ENCODE peak calls at places on chromosome 19, in six cellular contexts. L is fibroblast of pulmonary artery; F is K562; B is esophagus squamous epithelium; E is CD4-positive, alpha-beta memory T cell; A is adipocyte. M is an unnamed sample.

GRCh38 chr19:48355555-48355954 is 8.2 kb downstream of the TMEM143 start:
- DNase-seq in L (no peak), F (no peak), B (no peak), E (no peak), A (no peak), M (no peak)

GRCh38 chr19:3606174-3606689 is 443 bp downstream of the TBXA2R start:
- DNase-seq in L (no peak), F (peak; percentile 71), B (no peak), E (peak; percentile 24), A (peak; percentile 14), M (peak; percentile 74)

GRCh38 chr19:38059897-38060296 is 152.9 kb downstream of the SIPA1L3 start:
- DNase-seq in L (peak; percentile 65), F (no peak), B (no peak), E (no peak), A (no peak), M (no peak)

GRCh38 chr19:18776288-18776594 is 14.9 kb downstream of the COMP start:
- DNase-seq in L (peak; percentile 25), F (peak; percentile 53), B (no peak), E (no peak), A (peak; percentile 44), M (no peak)

GRCh38 chr19:47445937-47446402 is 25.7 kb downstream of the SLC8A2 start:
- DNase-seq in L (peak; percentile 50), F (peak; percentile 72), B (no peak), E (peak; percentile 68), A (peak; percentile 67), M (no peak)

GRCh38 chr19:36876993-36877938 is 26.6 kb downstream of the ZNF345 start:
- DNase-seq in L (no peak), F (no peak), B (no peak), E (no peak), A (no peak), M (no peak)

GRCh38 chr19:46860125-46860845 is 512 bp upstream of the ARHGAP35 start:
- DNase-seq in L (peak; percentile 99), F (peak; percentile 93), B (peak; percentile 87), E (peak; percentile 94), A (peak; percentile 99), M (peak; percentile 98)

GRCh38 chr19:18204394-18205179 is 745 bp upstream of the RAB3A start:
- DNase-seq in L (no peak), F (no peak), B (no peak), E (no peak), A (peak; percentile 69), M (peak; percentile 45)

GRCh38 chr19:30224689-30225606 is 147.2 kb upstream of the ZNF536 start:
- DNase-seq in L (no peak), F (no peak), B (no peak), E (no peak), A (peak; percentile 18), M (no peak)

GRCh38 chr19:1882786-1883692 is 2.3 kb downstream of the ABHD17A start:
- DNase-seq in L (no peak), F (no peak), B (no peak), E (no peak), A (no peak), M (no peak)

DNA sequence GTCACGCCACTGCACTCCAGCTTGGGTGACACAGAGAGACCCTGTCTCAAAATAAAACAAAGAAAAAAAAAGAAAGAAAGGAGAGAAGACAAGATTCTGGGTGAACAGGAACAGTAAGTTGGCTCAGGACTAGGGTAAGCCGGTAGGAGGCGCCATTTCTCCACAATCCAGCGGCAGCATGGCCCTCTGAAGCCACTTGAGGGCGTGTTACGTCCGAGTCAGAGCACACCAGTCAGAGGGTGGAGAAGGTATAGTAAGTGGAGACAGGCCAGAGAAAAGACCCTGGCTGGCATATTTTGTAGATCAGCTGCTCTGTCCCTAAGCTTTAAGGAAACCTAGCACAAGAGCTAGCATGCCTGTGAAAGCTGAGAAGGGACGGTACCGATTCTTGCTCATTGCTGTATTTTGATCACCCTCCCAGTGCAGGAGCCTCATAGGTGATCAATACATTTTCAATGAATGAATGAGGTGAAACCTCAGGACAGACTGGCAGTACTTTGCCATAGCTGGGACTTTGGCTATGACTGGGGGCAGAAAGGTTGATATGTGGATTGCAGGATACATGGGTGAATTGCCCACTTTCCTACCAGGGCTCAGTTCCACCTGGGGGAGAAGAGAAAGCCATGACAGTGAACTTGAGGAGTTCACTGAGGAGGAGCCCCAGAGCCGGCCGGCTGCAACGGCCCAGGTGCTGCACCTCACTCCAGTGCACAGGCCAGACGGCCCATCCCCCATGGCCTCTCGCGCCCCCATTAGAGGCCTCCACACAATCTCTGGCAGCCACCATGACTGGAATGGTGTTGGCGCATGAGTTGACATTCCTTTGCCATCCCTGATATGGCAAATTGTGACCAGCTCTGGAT is 23.5 kb downstream of the POU2F2 start:
- DNase-seq in L (peak; percentile 95), F (peak; percentile 88), B (peak; percentile 44), E (peak; percentile 83), A (peak; percentile 94), M (peak; percentile 81)
- H3K4me3 ChIP-seq in L (no peak overlapping the region), F (no peak overlapping the region), B (no peak overlapping the region), E (no peak overlapping the region), A (no peak overlapping the region), M (no peak overlapping the region)

DNA sequence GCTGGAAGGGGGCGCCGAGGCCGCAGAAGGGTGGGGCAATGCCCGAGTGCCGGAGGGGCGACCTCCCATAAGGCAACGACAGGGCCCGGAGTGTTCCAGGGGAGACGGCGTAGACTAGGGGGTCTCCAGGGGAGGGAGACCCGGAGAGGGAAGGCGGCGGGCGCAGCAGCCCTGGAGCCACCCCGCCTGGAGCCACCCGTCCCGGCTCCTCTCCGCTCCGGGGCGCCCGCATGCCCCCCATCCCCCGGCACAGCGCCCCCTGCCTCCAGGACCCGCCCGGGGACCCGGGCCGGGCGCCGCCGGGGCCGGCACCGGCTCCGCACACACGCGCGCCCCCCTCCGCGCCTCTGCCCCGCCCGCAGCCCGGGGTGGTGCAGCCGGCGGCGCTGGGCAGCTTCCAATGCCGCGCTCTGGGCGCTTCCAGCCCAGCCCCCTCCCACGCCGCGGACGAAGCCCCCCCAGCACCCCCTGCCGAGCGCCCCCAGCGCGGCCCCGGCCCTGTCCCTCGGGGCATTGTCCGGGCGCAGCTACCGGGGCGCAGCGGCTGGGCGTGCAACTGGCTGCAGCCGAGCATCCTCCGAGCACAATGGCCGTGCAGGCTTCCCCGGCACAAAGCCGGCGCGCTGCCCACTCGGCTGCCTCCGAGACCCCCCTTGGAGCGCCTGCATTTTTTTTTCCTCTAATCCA is 519 bp downstream of the PTPRS start:
- DNase-seq in L (no peak), F (peak; percentile 79), B (no peak), E (no peak), A (peak; percentile 75), M (no peak)
- H3K4me3 ChIP-seq in L (peak overlapping the region; percentile 63), F (peak overlapping the region; percentile 58), B (peak overlapping the region; percentile 51), E (no peak overlapping the region), A (peak overlapping the region; percentile 77), M (peak overlapping the region; percentile 10)

GRCh38 chr19:16199275-16199932 is 1.7 kb downstream of the AP1M1 start:
- DNase-seq in L (no peak), F (no peak), B (no peak), E (no peak), A (no peak), M (no peak)
- H3K4me3 ChIP-seq in L (peak overlapping the region; percentile 98), F (no peak overlapping the region), B (no peak overlapping the region), E (no peak overlapping the region), A (peak overlapping the region; percentile 90), M (no peak overlapping the region)

DNA sequence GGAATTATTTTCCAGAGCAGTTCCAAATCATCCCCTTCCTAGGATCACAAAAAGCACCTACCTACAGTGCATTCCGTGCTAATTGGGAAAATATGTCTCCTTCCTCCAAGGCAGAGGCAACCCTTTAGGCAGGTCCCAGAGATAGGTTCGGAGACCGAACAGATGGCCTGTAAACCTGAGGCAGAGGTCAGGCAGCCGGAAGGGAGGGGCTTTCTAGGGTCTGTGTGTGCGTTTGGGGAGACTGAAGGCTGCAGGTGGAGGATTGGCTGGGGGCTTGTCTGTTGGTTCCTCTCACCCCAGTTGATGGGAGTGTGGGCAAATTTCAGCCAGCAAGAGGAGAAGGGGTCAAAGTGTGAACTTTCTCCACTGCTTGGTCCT is 7.1 kb downstream of the KCNN4 start:
- DNase-seq in L (no peak), F (peak; percentile 68), B (no peak), E (no peak), A (no peak), M (no peak)
- H3K4me3 ChIP-seq in L (no peak overlapping the region), F (peak overlapping the region; percentile 51), B (no peak overlapping the region), E (no peak overlapping the region), A (no peak overlapping the region), M (no peak overlapping the region)